ENCODE peak calls at places on chromosomes 16 and 17, in five cellular contexts. Q is H1, Y is breast epithelium, I is PC-3, W is psoas muscle. U is an unnamed sample.

GRCh38 chr17:16352303-16352837 is 899 bp downstream of the CENPV start:
- DNase-seq in Q (peak; percentile 67), Y (no peak), I (no peak), W (peak; percentile 39), U (peak; percentile 73)

GRCh38 chr17:2797632-2798031 is 1.4 kb downstream of the RAP1GAP2 start:
- DNase-seq in Q (no peak), Y (no peak), I (no peak), W (no peak), U (peak; percentile 91)

GRCh38 chr16:87789437-87790277 is 23.9 kb upstream of the KLHDC4 start:
- DNase-seq in Q (no peak), Y (peak; percentile 50), I (peak; percentile 86), W (peak; percentile 63), U (no peak)

GRCh38 chr16:89048871-89049422 is 44.7 kb upstream of the ACSF3 start:
- DNase-seq in Q (no peak), Y (no peak), I (no peak), W (peak; percentile 39), U (no peak)

GRCh38 chr17:213286-214105 is 32.0 kb upstream of the DOC2B start:
- DNase-seq in Q (no peak), Y (no peak), I (no peak), W (no peak), U (no peak)

GRCh38 chr17:71080937-71081336 is 911.6 kb downstream of the KCNJ2 start:
- DNase-seq in Q (no peak), Y (no peak), I (no peak), W (no peak), U (no peak)

GRCh38 chr17:77692571-77693161 is 265.8 kb upstream of the TNRC6C start:
- DNase-seq in Q (no peak), Y (peak; percentile 16), I (peak; percentile 67), W (no peak), U (peak; percentile 14)

GRCh38 chr16:21950782-21951521 is 2.2 kb upstream of the UQCRC2 start:
- DNase-seq in Q (no peak), Y (no peak), I (peak; percentile 47), W (no peak), U (peak; percentile 20)

GRCh38 chr17:67359960-67360817 is 6.2 kb downstream of the PSMD12 start:
- DNase-seq in Q (no peak), Y (no peak), I (peak; percentile 55), W (no peak), U (no peak)

GRCh38 chr17:1590031-1590746 is 27.6 kb upstream of the PITPNA start:
- DNase-seq in Q (no peak), Y (no peak), I (peak; percentile 84), W (peak; percentile 95), U (peak; percentile 85)

GRCh38 chr17:54404259-54404658 is 496.4 kb upstream of the TOM1L1 start:
- DNase-seq in Q (no peak), Y (no peak), I (no peak), W (no peak), U (no peak)

GRCh38 chr17:65850486-65850885 is 289.0 kb upstream of the AXIN2 start:
- DNase-seq in Q (no peak), Y (no peak), I (peak; percentile 93), W (no peak), U (no peak)

GRCh38 chr17:65554568-65555223 is 6.8 kb downstream of the AXIN2 start:
- DNase-seq in Q (no peak), Y (no peak), I (no peak), W (peak; percentile 74), U (peak; percentile 48)

GRCh38 chr16:55100100-55100499 is 169.4 kb downstream of the IRX5 start:
- DNase-seq in Q (no peak), Y (no peak), I (no peak), W (no peak), U (no peak)

GRCh38 chr16:88629835-88630234 is 8.5 kb upstream of the IL17C start:
- DNase-seq in Q (no peak), Y (no peak), I (no peak), W (no peak), U (no peak)

GRCh38 chr17:32742686-32743538 is 134.0 kb downstream of the MYO1D start:
- DNase-seq in Q (no peak), Y (no peak), I (no peak), W (no peak), U (no peak)

GRCh38 chr16:9612267-9612666 is 520.8 kb downstream of the HAPSTR1 start:
- DNase-seq in Q (no peak), Y (no peak), I (no peak), W (no peak), U (no peak)

GRCh38 chr16:16025214-16025968 is 76.0 kb downstream of the ABCC1 start:
- DNase-seq in Q (no peak), Y (peak; percentile 40), I (peak; percentile 70), W (no peak), U (no peak)

GRCh38 chr17:41178341-41178740 is 320 bp upstream of the KRTAP4-2 start:
- DNase-seq in Q (no peak), Y (no peak), I (peak; percentile 43), W (no peak), U (no peak)

GRCh38 chr16:85220125-85220839 is 108.0 kb upstream of the CIBAR2 start:
- DNase-seq in Q (no peak), Y (peak; percentile 65), I (peak; percentile 62), W (peak; percentile 93), U (peak; percentile 75)

GRCh38 chr17:76702941-76703637 is 7.7 kb downstream of the MXRA7 start:
- DNase-seq in Q (no peak), Y (no peak), I (no peak), W (no peak), U (no peak)

GRCh38 chr17:6700948-6701307 is 12.2 kb downstream of the SLC13A5 start:
- DNase-seq in Q (no peak), Y (no peak), I (no peak), W (no peak), U (no peak)

GRCh38 chr16:24685539-24686432 is 43.7 kb upstream of the TNRC6A start:
- DNase-seq in Q (peak; percentile 60), Y (peak; percentile 56), I (peak; percentile 17), W (peak; percentile 72), U (peak; percentile 30)

GRCh38 chr16:68972008-68972407 is 128.7 kb downstream of the TANGO6 start:
- DNase-seq in Q (peak; percentile 59), Y (no peak), I (no peak), W (no peak), U (no peak)

GRCh38 chr16:2147981-2148671 is at the start of gene RAB26:
- DNase-seq in Q (peak; percentile 90), Y (peak; percentile 89), I (peak; percentile 85), W (peak; percentile 94), U (peak; percentile 93)

GRCh38 chr17:40432864-40433528 is 10.3 kb upstream of the IGFBP4 start:
- DNase-seq in Q (no peak), Y (no peak), I (no peak), W (no peak), U (no peak)

GRCh38 chr17:67487506-67487905 is 110.4 kb downstream of the PITPNC1 start:
- DNase-seq in Q (no peak), Y (no peak), I (no peak), W (no peak), U (no peak)

GRCh38 chr17:80881321-80881720 is 110.3 kb upstream of the CHMP6 start:
- DNase-seq in Q (no peak), Y (no peak), I (no peak), W (peak; percentile 19), U (no peak)

GRCh38 chr17:59513934-59514841 is 51.2 kb upstream of the DHX40 start:
- DNase-seq in Q (no peak), Y (peak; percentile 32), I (peak; percentile 55), W (peak; percentile 76), U (peak; percentile 79)
- H3K27ac ChIP-seq in Q (no peak overlapping the region), Y (no peak overlapping the region), I (no peak overlapping the region), W (no peak overlapping the region), U (no peak overlapping the region)

GRCh38 chr17:19546289-19547065 is 12.8 kb downstream of the SLC47A1 start:
- DNase-seq in Q (no peak), Y (no peak), I (peak; percentile 18), W (peak; percentile 58), U (peak; percentile 74)
- TF ChIP-seq CTCF in Q (peak; percentile 34), Y (no peak), I (peak; percentile 45), W (peak; percentile 23), U (peak; percentile 18)

DNA sequence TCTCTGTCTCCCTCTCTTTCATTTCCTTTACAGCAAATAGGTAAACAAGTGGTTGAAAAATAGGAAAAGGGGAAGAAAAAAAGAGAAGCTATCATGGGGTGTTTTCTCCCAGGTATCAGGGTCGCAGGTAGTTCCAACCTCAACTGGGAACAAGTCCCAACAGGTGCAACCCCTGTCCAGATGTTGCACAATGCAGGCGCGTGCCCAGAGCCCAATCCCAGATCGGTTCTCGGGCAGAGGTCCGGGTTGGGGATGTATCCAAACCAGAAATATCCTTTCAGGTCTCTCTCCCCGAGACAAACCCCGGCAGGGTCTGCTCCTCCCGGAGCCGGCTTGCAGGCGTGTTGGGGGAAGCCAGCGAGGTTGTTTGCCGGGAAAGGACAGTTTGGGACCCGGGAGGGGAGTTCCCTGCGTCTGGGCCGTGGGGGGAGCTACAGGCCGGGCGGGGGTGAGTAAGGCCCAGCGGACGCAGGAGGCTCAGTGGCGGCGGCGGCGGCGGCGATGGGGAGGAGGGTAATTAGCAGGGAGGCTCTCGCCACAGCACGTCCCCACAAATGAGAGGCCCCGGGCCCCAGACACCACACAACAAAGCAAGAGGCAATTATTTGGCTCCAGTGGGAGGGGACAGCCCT is 21.2 kb upstream of the SP6 start:
- DNase-seq in Q (no peak), Y (peak; percentile 68), I (no peak), W (no peak), U (no peak)
- H3K4me3 ChIP-seq in Q (peak overlapping the region; percentile 53), Y (peak overlapping the region; percentile 41), I (no peak overlapping the region), W (no peak overlapping the region), U (no peak overlapping the region)

GRCh38 chr17:7818026-7818425 is 16.0 kb upstream of the KDM6B start:
- DNase-seq in Q (no peak), Y (no peak), I (no peak), W (no peak), U (no peak)

GRCh38 chr17:7816926-7817642 is 16.9 kb upstream of the KDM6B start:
- DNase-seq in Q (no peak), Y (no peak), I (no peak), W (no peak), U (no peak)

GRCh38 chr17:7820231-7820630 is 13.8 kb upstream of the KDM6B start:
- DNase-seq in Q (no peak), Y (no peak), I (no peak), W (no peak), U (no peak)

GRCh38 chr17:7818746-7819645 is 15.0 kb upstream of the KDM6B start:
- DNase-seq in Q (no peak), Y (no peak), I (no peak), W (no peak), U (no peak)

DNA sequence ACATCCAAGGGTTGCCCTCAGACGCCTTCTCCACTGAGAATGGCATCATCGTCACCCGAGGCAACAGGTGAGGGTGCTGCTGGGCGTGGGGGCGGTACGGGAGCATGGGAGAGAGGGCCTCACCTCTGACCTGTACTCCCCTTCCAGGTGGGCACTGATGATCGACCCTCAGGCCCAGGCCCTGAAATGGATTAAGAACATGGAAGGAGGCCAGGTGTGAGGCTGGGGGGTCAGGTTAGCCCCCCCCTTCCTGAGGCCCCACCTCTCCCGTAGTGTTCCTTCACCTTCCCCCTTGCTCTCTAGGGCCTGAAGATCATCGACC is 16.4 kb upstream of the KDM6B start:
- DNase-seq in Q (no peak), Y (no peak), I (no peak), W (no peak), U (no peak)
- H3K27ac ChIP-seq in Q (no peak overlapping the region), Y (no peak overlapping the region), I (no peak overlapping the region), W (no peak overlapping the region), U (no peak overlapping the region)

U was measured in colonic mucosa.